ENCODE peak calls at places on chromosomes 13 and 19, in eight cellular contexts. One of them, this sample, is unnamed.

GRCh38 chr13:110215606-110216005 is 91.4 kb downstream of the COL4A1 start:
- ATAC-seq in upper lobe of left lung: no peak
- ATAC-seq in activated CD8-positive, alpha-beta T cell treated with anti-CD3 and anti-CD28 coated beads for 36 hours: no peak
- ATAC-seq in K562: no peak
- ATAC-seq in activated naive CD8-positive, alpha-beta T cell treated with anti-CD3 and anti-CD28 coated beads, Interleukin-2, amount 50 U/mL, for 24 hours: no peak
- ATAC-seq in body of pancreas: no peak
- ATAC-seq in esophagus mucosa: no peak
- ATAC-seq in heart left ventricle: no peak
- ATAC-seq in this sample: no peak

GRCh38 chr19:4423727-4424126 is 21.3 kb downstream of the CHAF1A start:
- ATAC-seq in upper lobe of left lung: no peak
- ATAC-seq in activated CD8-positive, alpha-beta T cell treated with anti-CD3 and anti-CD28 coated beads for 36 hours: no peak
- ATAC-seq in K562: no peak
- ATAC-seq in activated naive CD8-positive, alpha-beta T cell treated with anti-CD3 and anti-CD28 coated beads, Interleukin-2, amount 50 U/mL, for 24 hours: no peak
- ATAC-seq in body of pancreas: no peak
- ATAC-seq in esophagus mucosa: no peak
- ATAC-seq in heart left ventricle: no peak
- ATAC-seq in this sample: no peak

GRCh38 chr13:73934215-73934623 is 200.0 kb downstream of the KLF12 start:
- ATAC-seq in upper lobe of left lung: no peak
- ATAC-seq in activated CD8-positive, alpha-beta T cell treated with anti-CD3 and anti-CD28 coated beads for 36 hours: peak
- ATAC-seq in K562: no peak
- ATAC-seq in activated naive CD8-positive, alpha-beta T cell treated with anti-CD3 and anti-CD28 coated beads, Interleukin-2, amount 50 U/mL, for 24 hours: peak
- ATAC-seq in body of pancreas: no peak
- ATAC-seq in esophagus mucosa: no peak
- ATAC-seq in heart left ventricle: no peak
- ATAC-seq in this sample: no peak

GRCh38 chr19:4852484-4852883 is 15.0 kb downstream of the PLIN3 start:
- ATAC-seq in upper lobe of left lung: no peak
- ATAC-seq in activated CD8-positive, alpha-beta T cell treated with anti-CD3 and anti-CD28 coated beads for 36 hours: no peak
- ATAC-seq in K562: peak
- ATAC-seq in activated naive CD8-positive, alpha-beta T cell treated with anti-CD3 and anti-CD28 coated beads, Interleukin-2, amount 50 U/mL, for 24 hours: no peak
- ATAC-seq in body of pancreas: no peak
- ATAC-seq in esophagus mucosa: no peak
- ATAC-seq in heart left ventricle: no peak
- ATAC-seq in this sample: no peak

GRCh38 chr13:101003566-101003965 is 329.0 kb upstream of the TMTC4 start:
- ATAC-seq in upper lobe of left lung: no peak
- ATAC-seq in activated CD8-positive, alpha-beta T cell treated with anti-CD3 and anti-CD28 coated beads for 36 hours: no peak
- ATAC-seq in K562: no peak
- ATAC-seq in activated naive CD8-positive, alpha-beta T cell treated with anti-CD3 and anti-CD28 coated beads, Interleukin-2, amount 50 U/mL, for 24 hours: no peak
- ATAC-seq in body of pancreas: no peak
- ATAC-seq in esophagus mucosa: no peak
- ATAC-seq in heart left ventricle: no peak
- ATAC-seq in this sample: no peak

GRCh38 chr13:21909331-21909730 is 238.5 kb downstream of the FGF9 start:
- ATAC-seq in upper lobe of left lung: peak
- ATAC-seq in activated CD8-positive, alpha-beta T cell treated with anti-CD3 and anti-CD28 coated beads for 36 hours: no peak
- ATAC-seq in K562: no peak
- ATAC-seq in activated naive CD8-positive, alpha-beta T cell treated with anti-CD3 and anti-CD28 coated beads, Interleukin-2, amount 50 U/mL, for 24 hours: no peak
- ATAC-seq in body of pancreas: no peak
- ATAC-seq in esophagus mucosa: peak
- ATAC-seq in heart left ventricle: no peak
- ATAC-seq in this sample: no peak

GRCh38 chr19:37987356-37988332 is 80.6 kb downstream of the SIPA1L3 start:
- ATAC-seq in upper lobe of left lung: no peak
- ATAC-seq in activated CD8-positive, alpha-beta T cell treated with anti-CD3 and anti-CD28 coated beads for 36 hours: no peak
- ATAC-seq in K562: peak
- ATAC-seq in activated naive CD8-positive, alpha-beta T cell treated with anti-CD3 and anti-CD28 coated beads, Interleukin-2, amount 50 U/mL, for 24 hours: no peak
- ATAC-seq in body of pancreas: no peak
- ATAC-seq in esophagus mucosa: no peak
- ATAC-seq in heart left ventricle: no peak
- ATAC-seq in this sample: no peak

GRCh38 chr19:14167594-14168138 is 31.3 kb upstream of the ASF1B start:
- ATAC-seq in upper lobe of left lung: peak
- ATAC-seq in activated CD8-positive, alpha-beta T cell treated with anti-CD3 and anti-CD28 coated beads for 36 hours: peak
- ATAC-seq in K562: no peak
- ATAC-seq in activated naive CD8-positive, alpha-beta T cell treated with anti-CD3 and anti-CD28 coated beads, Interleukin-2, amount 50 U/mL, for 24 hours: peak
- ATAC-seq in body of pancreas: no peak
- ATAC-seq in esophagus mucosa: peak
- ATAC-seq in heart left ventricle: peak
- ATAC-seq in this sample: peak

GRCh38 chr19:35748106-35749020 is at the start of gene LIN37:
- ATAC-seq in upper lobe of left lung: peak
- ATAC-seq in activated CD8-positive, alpha-beta T cell treated with anti-CD3 and anti-CD28 coated beads for 36 hours: peak
- ATAC-seq in K562: peak
- ATAC-seq in activated naive CD8-positive, alpha-beta T cell treated with anti-CD3 and anti-CD28 coated beads, Interleukin-2, amount 50 U/mL, for 24 hours: peak
- ATAC-seq in body of pancreas: peak
- ATAC-seq in esophagus mucosa: peak
- ATAC-seq in heart left ventricle: peak
- ATAC-seq in this sample: peak

GRCh38 chr13:51479199-51479523 is 26.3 kb upstream of the INTS6 start:
- ATAC-seq in upper lobe of left lung: no peak
- ATAC-seq in activated CD8-positive, alpha-beta T cell treated with anti-CD3 and anti-CD28 coated beads for 36 hours: peak
- ATAC-seq in K562: no peak
- ATAC-seq in activated naive CD8-positive, alpha-beta T cell treated with anti-CD3 and anti-CD28 coated beads, Interleukin-2, amount 50 U/mL, for 24 hours: no peak
- ATAC-seq in body of pancreas: no peak
- ATAC-seq in esophagus mucosa: peak
- ATAC-seq in heart left ventricle: no peak
- ATAC-seq in this sample: no peak

GRCh38 chr13:81697826-81698225 is 1356.9 kb upstream of the SPRY2 start:
- ATAC-seq in upper lobe of left lung: no peak
- ATAC-seq in activated CD8-positive, alpha-beta T cell treated with anti-CD3 and anti-CD28 coated beads for 36 hours: no peak
- ATAC-seq in K562: no peak
- ATAC-seq in activated naive CD8-positive, alpha-beta T cell treated with anti-CD3 and anti-CD28 coated beads, Interleukin-2, amount 50 U/mL, for 24 hours: no peak
- ATAC-seq in body of pancreas: no peak
- ATAC-seq in esophagus mucosa: no peak
- ATAC-seq in heart left ventricle: no peak
- ATAC-seq in this sample: no peak

GRCh38 chr19:8935460-8935859 is 74.7 kb downstream of the MUC16 start:
- ATAC-seq in upper lobe of left lung: no peak
- ATAC-seq in activated CD8-positive, alpha-beta T cell treated with anti-CD3 and anti-CD28 coated beads for 36 hours: no peak
- ATAC-seq in K562: no peak
- ATAC-seq in activated naive CD8-positive, alpha-beta T cell treated with anti-CD3 and anti-CD28 coated beads, Interleukin-2, amount 50 U/mL, for 24 hours: no peak
- ATAC-seq in body of pancreas: no peak
- ATAC-seq in esophagus mucosa: no peak
- ATAC-seq in heart left ventricle: no peak
- ATAC-seq in this sample: no peak

GRCh38 chr13:109794095-109794494 is 7.7 kb upstream of the IRS2 start:
- ATAC-seq in upper lobe of left lung: no peak
- ATAC-seq in activated CD8-positive, alpha-beta T cell treated with anti-CD3 and anti-CD28 coated beads for 36 hours: no peak
- ATAC-seq in K562: no peak
- ATAC-seq in activated naive CD8-positive, alpha-beta T cell treated with anti-CD3 and anti-CD28 coated beads, Interleukin-2, amount 50 U/mL, for 24 hours: no peak
- ATAC-seq in body of pancreas: peak
- ATAC-seq in esophagus mucosa: peak
- ATAC-seq in heart left ventricle: no peak
- ATAC-seq in this sample: no peak

GRCh38 chr13:74755065-74755464 is 620.9 kb upstream of the KLF12 start:
- ATAC-seq in upper lobe of left lung: no peak
- ATAC-seq in activated CD8-positive, alpha-beta T cell treated with anti-CD3 and anti-CD28 coated beads for 36 hours: no peak
- ATAC-seq in K562: no peak
- ATAC-seq in activated naive CD8-positive, alpha-beta T cell treated with anti-CD3 and anti-CD28 coated beads, Interleukin-2, amount 50 U/mL, for 24 hours: no peak
- ATAC-seq in body of pancreas: no peak
- ATAC-seq in esophagus mucosa: no peak
- ATAC-seq in heart left ventricle: no peak
- ATAC-seq in this sample: no peak